ENCODE peak calls at places on chromosomes 2 and 18, in eight cellular contexts. One of them, this sample, is unnamed.

GRCh38 chr2:191915750-191916149 is 68.9 kb upstream of the CAVIN2 start:
- DNase-seq in CMK: no peak
- DNase-seq in central memory CD4-positive, alpha-beta T cell: no peak
- DNase-seq in fibroblast of lung: no peak
- DNase-seq in GM23248: no peak
- DNase-seq in endothelial cell: no peak
- DNase-seq in activated effector memory CD4-positive, alpha-beta T cell treated with anti-CD3 and anti-CD28 coated beads, Interleukin-2, amount 50 U/mL, for 16 hours: no peak
- DNase-seq in mucosa of gallbladder: no peak
- DNase-seq in this sample: no peak

GRCh38 chr2:81583311-81584108 is 1279.0 kb upstream of the LRRTM1 start:
- DNase-seq in CMK: no peak
- DNase-seq in central memory CD4-positive, alpha-beta T cell: no peak
- DNase-seq in fibroblast of lung: no peak
- DNase-seq in GM23248: no peak
- DNase-seq in endothelial cell: no peak
- DNase-seq in activated effector memory CD4-positive, alpha-beta T cell treated with anti-CD3 and anti-CD28 coated beads, Interleukin-2, amount 50 U/mL, for 16 hours: no peak
- DNase-seq in mucosa of gallbladder: no peak
- DNase-seq in this sample: no peak

GRCh38 chr2:46335404-46335965 is 38.3 kb downstream of the EPAS1 start:
- DNase-seq in CMK: no peak
- DNase-seq in central memory CD4-positive, alpha-beta T cell: no peak
- DNase-seq in fibroblast of lung: peak; percentile 88
- DNase-seq in GM23248: peak; percentile 89
- DNase-seq in endothelial cell: peak; percentile 7
- DNase-seq in activated effector memory CD4-positive, alpha-beta T cell treated with anti-CD3 and anti-CD28 coated beads, Interleukin-2, amount 50 U/mL, for 16 hours: no peak
- DNase-seq in mucosa of gallbladder: no peak
- DNase-seq in this sample: no peak

GRCh38 chr2:238326801-238327365 is 6.6 kb downstream of the TRAF3IP1 start:
- DNase-seq in CMK: no peak
- DNase-seq in central memory CD4-positive, alpha-beta T cell: no peak
- DNase-seq in fibroblast of lung: no peak
- DNase-seq in GM23248: peak; percentile 63
- DNase-seq in endothelial cell: no peak
- DNase-seq in activated effector memory CD4-positive, alpha-beta T cell treated with anti-CD3 and anti-CD28 coated beads, Interleukin-2, amount 50 U/mL, for 16 hours: no peak
- DNase-seq in mucosa of gallbladder: no peak
- DNase-seq in this sample: no peak

GRCh38 chr2:216520156-216520555 is 21.5 kb downstream of the RPL37A start:
- DNase-seq in CMK: no peak
- DNase-seq in central memory CD4-positive, alpha-beta T cell: no peak
- DNase-seq in fibroblast of lung: no peak
- DNase-seq in GM23248: peak; percentile 49
- DNase-seq in endothelial cell: no peak
- DNase-seq in activated effector memory CD4-positive, alpha-beta T cell treated with anti-CD3 and anti-CD28 coated beads, Interleukin-2, amount 50 U/mL, for 16 hours: no peak
- DNase-seq in mucosa of gallbladder: no peak
- DNase-seq in this sample: no peak

GRCh38 chr2:123438277-123439050 is 586.6 kb upstream of the CNTNAP5 start:
- DNase-seq in CMK: no peak
- DNase-seq in central memory CD4-positive, alpha-beta T cell: no peak
- DNase-seq in fibroblast of lung: no peak
- DNase-seq in GM23248: no peak
- DNase-seq in endothelial cell: no peak
- DNase-seq in activated effector memory CD4-positive, alpha-beta T cell treated with anti-CD3 and anti-CD28 coated beads, Interleukin-2, amount 50 U/mL, for 16 hours: no peak
- DNase-seq in mucosa of gallbladder: no peak
- DNase-seq in this sample: no peak

GRCh38 chr2:48993576-48993975 is 160.7 kb downstream of the FSHR start:
- DNase-seq in CMK: no peak
- DNase-seq in central memory CD4-positive, alpha-beta T cell: no peak
- DNase-seq in fibroblast of lung: no peak
- DNase-seq in GM23248: no peak
- DNase-seq in endothelial cell: no peak
- DNase-seq in activated effector memory CD4-positive, alpha-beta T cell treated with anti-CD3 and anti-CD28 coated beads, Interleukin-2, amount 50 U/mL, for 16 hours: no peak
- DNase-seq in mucosa of gallbladder: no peak
- DNase-seq in this sample: no peak

GRCh38 chr2:44167311-44167907 is 1.3 kb upstream of the PPM1B start:
- DNase-seq in CMK: no peak
- DNase-seq in central memory CD4-positive, alpha-beta T cell: no peak
- DNase-seq in fibroblast of lung: no peak
- DNase-seq in GM23248: no peak
- DNase-seq in endothelial cell: no peak
- DNase-seq in activated effector memory CD4-positive, alpha-beta T cell treated with anti-CD3 and anti-CD28 coated beads, Interleukin-2, amount 50 U/mL, for 16 hours: no peak
- DNase-seq in mucosa of gallbladder: no peak
- DNase-seq in this sample: no peak

GRCh38 chr18:50981381-50981780 is 13.5 kb downstream of the ELAC1 start:
- DNase-seq in CMK: no peak
- DNase-seq in central memory CD4-positive, alpha-beta T cell: no peak
- DNase-seq in fibroblast of lung: no peak
- DNase-seq in GM23248: no peak
- DNase-seq in endothelial cell: no peak
- DNase-seq in activated effector memory CD4-positive, alpha-beta T cell treated with anti-CD3 and anti-CD28 coated beads, Interleukin-2, amount 50 U/mL, for 16 hours: no peak
- DNase-seq in mucosa of gallbladder: no peak
- DNase-seq in this sample: no peak

GRCh38 chr18:55272510-55273243 is 313.4 kb upstream of the CCDC68 start:
- DNase-seq in CMK: no peak
- DNase-seq in central memory CD4-positive, alpha-beta T cell: no peak
- DNase-seq in fibroblast of lung: peak; percentile 85
- DNase-seq in GM23248: peak; percentile 88
- DNase-seq in endothelial cell: no peak
- DNase-seq in activated effector memory CD4-positive, alpha-beta T cell treated with anti-CD3 and anti-CD28 coated beads, Interleukin-2, amount 50 U/mL, for 16 hours: no peak
- DNase-seq in mucosa of gallbladder: no peak
- DNase-seq in this sample: no peak

GRCh38 chr2:162277344-162277743 is 34.1 kb upstream of the FAP start:
- DNase-seq in CMK: no peak
- DNase-seq in central memory CD4-positive, alpha-beta T cell: no peak
- DNase-seq in fibroblast of lung: no peak
- DNase-seq in GM23248: no peak
- DNase-seq in endothelial cell: no peak
- DNase-seq in activated effector memory CD4-positive, alpha-beta T cell treated with anti-CD3 and anti-CD28 coated beads, Interleukin-2, amount 50 U/mL, for 16 hours: no peak
- DNase-seq in mucosa of gallbladder: no peak
- DNase-seq in this sample: no peak

GRCh38 chr2:172735646-172736418 is at the start of gene RAPGEF4:
- DNase-seq in CMK: no peak
- DNase-seq in central memory CD4-positive, alpha-beta T cell: no peak
- DNase-seq in fibroblast of lung: no peak
- DNase-seq in GM23248: peak; percentile 49
- DNase-seq in endothelial cell: peak; percentile 47
- DNase-seq in activated effector memory CD4-positive, alpha-beta T cell treated with anti-CD3 and anti-CD28 coated beads, Interleukin-2, amount 50 U/mL, for 16 hours: no peak
- DNase-seq in mucosa of gallbladder: no peak
- DNase-seq in this sample: no peak

GRCh38 chr2:199147216-199147615 is 310.5 kb downstream of the SATB2 start:
- DNase-seq in CMK: no peak
- DNase-seq in central memory CD4-positive, alpha-beta T cell: no peak
- DNase-seq in fibroblast of lung: no peak
- DNase-seq in GM23248: peak; percentile 56
- DNase-seq in endothelial cell: no peak
- DNase-seq in activated effector memory CD4-positive, alpha-beta T cell treated with anti-CD3 and anti-CD28 coated beads, Interleukin-2, amount 50 U/mL, for 16 hours: no peak
- DNase-seq in mucosa of gallbladder: no peak
- DNase-seq in this sample: no peak

GRCh38 chr18:43161528-43161927 is 46.0 kb upstream of the RIT2 start:
- DNase-seq in CMK: no peak
- DNase-seq in central memory CD4-positive, alpha-beta T cell: no peak
- DNase-seq in fibroblast of lung: peak; percentile 59
- DNase-seq in GM23248: peak; percentile 43
- DNase-seq in endothelial cell: no peak
- DNase-seq in activated effector memory CD4-positive, alpha-beta T cell treated with anti-CD3 and anti-CD28 coated beads, Interleukin-2, amount 50 U/mL, for 16 hours: no peak
- DNase-seq in mucosa of gallbladder: no peak
- DNase-seq in this sample: no peak

GRCh38 chr2:76307495-76307894 is 596.8 kb upstream of the GCFC2 start:
- DNase-seq in CMK: no peak
- DNase-seq in central memory CD4-positive, alpha-beta T cell: no peak
- DNase-seq in fibroblast of lung: no peak
- DNase-seq in GM23248: no peak
- DNase-seq in endothelial cell: no peak
- DNase-seq in activated effector memory CD4-positive, alpha-beta T cell treated with anti-CD3 and anti-CD28 coated beads, Interleukin-2, amount 50 U/mL, for 16 hours: no peak
- DNase-seq in mucosa of gallbladder: no peak
- DNase-seq in this sample: no peak

GRCh38 chr18:7822435-7823425 is 255.6 kb downstream of the PTPRM start:
- DNase-seq in CMK: no peak
- DNase-seq in central memory CD4-positive, alpha-beta T cell: no peak
- DNase-seq in fibroblast of lung: no peak
- DNase-seq in GM23248: no peak
- DNase-seq in endothelial cell: peak; percentile 29
- DNase-seq in activated effector memory CD4-positive, alpha-beta T cell treated with anti-CD3 and anti-CD28 coated beads, Interleukin-2, amount 50 U/mL, for 16 hours: no peak
- DNase-seq in mucosa of gallbladder: no peak
- DNase-seq in this sample: no peak

GRCh38 chr18:59712311-59712710 is 15.1 kb upstream of the CCBE1 start:
- DNase-seq in CMK: no peak
- DNase-seq in central memory CD4-positive, alpha-beta T cell: no peak
- DNase-seq in fibroblast of lung: no peak
- DNase-seq in GM23248: no peak
- DNase-seq in endothelial cell: no peak
- DNase-seq in activated effector memory CD4-positive, alpha-beta T cell treated with anti-CD3 and anti-CD28 coated beads, Interleukin-2, amount 50 U/mL, for 16 hours: no peak
- DNase-seq in mucosa of gallbladder: no peak
- DNase-seq in this sample: no peak

GRCh38 chr18:43563780-43564179 is 286.5 kb upstream of the SYT4 start:
- DNase-seq in CMK: no peak
- DNase-seq in central memory CD4-positive, alpha-beta T cell: no peak
- DNase-seq in fibroblast of lung: peak; percentile 57
- DNase-seq in GM23248: peak; percentile 55
- DNase-seq in endothelial cell: peak; percentile 52
- DNase-seq in activated effector memory CD4-positive, alpha-beta T cell treated with anti-CD3 and anti-CD28 coated beads, Interleukin-2, amount 50 U/mL, for 16 hours: no peak
- DNase-seq in mucosa of gallbladder: peak; percentile 25
- DNase-seq in this sample: no peak

GRCh38 chr18:69980982-69981804 is 33.5 kb upstream of the CD226 start:
- DNase-seq in CMK: no peak
- DNase-seq in central memory CD4-positive, alpha-beta T cell: no peak
- DNase-seq in fibroblast of lung: no peak
- DNase-seq in GM23248: no peak
- DNase-seq in endothelial cell: no peak
- DNase-seq in activated effector memory CD4-positive, alpha-beta T cell treated with anti-CD3 and anti-CD28 coated beads, Interleukin-2, amount 50 U/mL, for 16 hours: no peak
- DNase-seq in mucosa of gallbladder: no peak
- DNase-seq in this sample: no peak

GRCh38 chr18:6885992-6886823 is 156.7 kb downstream of the ARHGAP28 start:
- DNase-seq in CMK: no peak
- DNase-seq in central memory CD4-positive, alpha-beta T cell: no peak
- DNase-seq in fibroblast of lung: peak; percentile 76
- DNase-seq in GM23248: peak; percentile 72
- DNase-seq in endothelial cell: peak; percentile 64
- DNase-seq in activated effector memory CD4-positive, alpha-beta T cell treated with anti-CD3 and anti-CD28 coated beads, Interleukin-2, amount 50 U/mL, for 16 hours: no peak
- DNase-seq in mucosa of gallbladder: peak; percentile 50
- DNase-seq in this sample: no peak

GRCh38 chr2:119753930-119754321 is 5.8 kb upstream of the PTPN4 start:
- DNase-seq in CMK: no peak
- DNase-seq in central memory CD4-positive, alpha-beta T cell: no peak
- DNase-seq in fibroblast of lung: no peak
- DNase-seq in GM23248: peak; percentile 67
- DNase-seq in endothelial cell: no peak
- DNase-seq in activated effector memory CD4-positive, alpha-beta T cell treated with anti-CD3 and anti-CD28 coated beads, Interleukin-2, amount 50 U/mL, for 16 hours: no peak
- DNase-seq in mucosa of gallbladder: no peak
- DNase-seq in this sample: no peak

GRCh38 chr2:202278036-202278760 is 12.6 kb downstream of the NOP58 start:
- DNase-seq in CMK: no peak
- DNase-seq in central memory CD4-positive, alpha-beta T cell: no peak
- DNase-seq in fibroblast of lung: peak; percentile 71
- DNase-seq in GM23248: peak; percentile 80
- DNase-seq in endothelial cell: no peak
- DNase-seq in activated effector memory CD4-positive, alpha-beta T cell treated with anti-CD3 and anti-CD28 coated beads, Interleukin-2, amount 50 U/mL, for 16 hours: no peak
- DNase-seq in mucosa of gallbladder: no peak
- DNase-seq in this sample: no peak

GRCh38 chr2:27583390-27583915 is 611 bp downstream of the ZNF512 start:
- DNase-seq in CMK: no peak
- DNase-seq in central memory CD4-positive, alpha-beta T cell: no peak
- DNase-seq in fibroblast of lung: peak; percentile 10
- DNase-seq in GM23248: peak; percentile 50
- DNase-seq in endothelial cell: no peak
- DNase-seq in activated effector memory CD4-positive, alpha-beta T cell treated with anti-CD3 and anti-CD28 coated beads, Interleukin-2, amount 50 U/mL, for 16 hours: no peak
- DNase-seq in mucosa of gallbladder: no peak
- DNase-seq in this sample: peak; percentile 79

GRCh38 chr18:25568926-25569325 is 217.0 kb upstream of the ZNF521 start:
- DNase-seq in CMK: no peak
- DNase-seq in central memory CD4-positive, alpha-beta T cell: no peak
- DNase-seq in fibroblast of lung: no peak
- DNase-seq in GM23248: no peak
- DNase-seq in endothelial cell: no peak
- DNase-seq in activated effector memory CD4-positive, alpha-beta T cell treated with anti-CD3 and anti-CD28 coated beads, Interleukin-2, amount 50 U/mL, for 16 hours: no peak
- DNase-seq in mucosa of gallbladder: no peak
- DNase-seq in this sample: no peak

GRCh38 chr2:179265082-179265575 is 497 bp upstream of the SESTD1 start:
- DNase-seq in CMK: no peak
- DNase-seq in central memory CD4-positive, alpha-beta T cell: no peak
- DNase-seq in fibroblast of lung: peak; percentile 63
- DNase-seq in GM23248: peak; percentile 90
- DNase-seq in endothelial cell: no peak
- DNase-seq in activated effector memory CD4-positive, alpha-beta T cell treated with anti-CD3 and anti-CD28 coated beads, Interleukin-2, amount 50 U/mL, for 16 hours: no peak
- DNase-seq in mucosa of gallbladder: no peak
- DNase-seq in this sample: no peak